ENCODE peak calls at places on chromosome 3, in four cellular contexts. Q is gastrocnemius medialis; Z is breast epithelium; P is activated CD8-positive, alpha-beta T cell treated with anti-CD3 and anti-CD28 coated beads for 36 hours. H is an unnamed sample.
A peak's percentile ranks its signal among the peaks of the same experiment; 100 is the strongest.

GRCh38 chr3:59606638-59607262 is 556.9 kb upstream of the CFAP20DC start:
- DNase-seq in Q (no peak), Z (no peak), P (no peak), H (no peak)

GRCh38 chr3:71146673-71147072 is 436.9 kb downstream of the FOXP1 start:
- DNase-seq in Q (no peak), Z (no peak), P (no peak), H (no peak)

GRCh38 chr3:185959609-185960517 is 22.0 kb upstream of the TRA2B start:
- DNase-seq in Q (peak; percentile 57), Z (no peak), P (peak; percentile 14), H (no peak)

GRCh38 chr3:150227839-150228238 is 180.3 kb upstream of the TSC22D2 start:
- DNase-seq in Q (no peak), Z (no peak), P (peak; percentile 78), H (peak; percentile 9)

GRCh38 chr3:50121416-50122032 is 32.8 kb downstream of the RBM5 start:
- DNase-seq in Q (peak; percentile 66), Z (peak; percentile 64), P (peak; percentile 84), H (peak; percentile 42)

GRCh38 chr3:46399557-46399956 is 7.3 kb downstream of the CCR5AS start:
- DNase-seq in Q (no peak), Z (no peak), P (no peak), H (no peak)

GRCh38 chr3:84987709-84988504 is 29.1 kb downstream of the CADM2 start:
- DNase-seq in Q (no peak), Z (no peak), P (no peak), H (no peak)

GRCh38 chr3:109081746-109082510 is 36.0 kb downstream of the MORC1 start:
- DNase-seq in Q (no peak), Z (no peak), P (peak; percentile 52), H (peak; percentile 59)

GRCh38 chr3:51937014-51937413 is 4.7 kb downstream of the RRP9 start:
- DNase-seq in Q (no peak), Z (no peak), P (no peak), H (no peak)

GRCh38 chr3:100399341-100400071 is 1.4 kb downstream of the TOMM70 start:
- DNase-seq in Q (no peak), Z (no peak), P (no peak), H (no peak)

GRCh38 chr3:124033360-124034015 is 41.6 kb upstream of the ROPN1 start:
- DNase-seq in Q (no peak), Z (no peak), P (no peak), H (peak; percentile 7)

GRCh38 chr3:9915252-9916141 is 1.4 kb upstream of the IL17RC start:
- DNase-seq in Q (peak; percentile 57), Z (peak; percentile 53), P (peak; percentile 32), H (peak; percentile 35)

GRCh38 chr3:184334470-184335158 is 2.8 kb upstream of the FAM131A start:
- DNase-seq in Q (no peak), Z (no peak), P (peak; percentile 78), H (no peak)

GRCh38 chr3:102206506-102207145 is 228.2 kb upstream of the ZPLD1 start:
- DNase-seq in Q (peak; percentile 73), Z (peak; percentile 63), P (no peak), H (no peak)

GRCh38 chr3:66830301-66830700 is 167.8 kb upstream of the KBTBD8 start:
- DNase-seq in Q (no peak), Z (no peak), P (no peak), H (no peak)

GRCh38 chr3:188152660-188153497 is 1.1 kb upstream of the LPP start:
- DNase-seq in Q (peak; percentile 82), Z (peak; percentile 68), P (peak; percentile 35), H (no peak)

GRCh38 chr3:76024640-76025039 is 239.3 kb upstream of the ZNF717 start:
- DNase-seq in Q (no peak), Z (no peak), P (no peak), H (no peak)
- TF ChIP-seq CTCF in Q (no peak), Z (no peak), P (no peak), H (no peak)

GRCh38 chr3:135975536-135975935 is 10.0 kb downstream of the PPP2R3A start:
- DNase-seq in Q (no peak), Z (no peak), P (no peak), H (no peak)
- TF ChIP-seq CTCF in Q (no peak), Z (no peak), P (no peak), H (no peak)

GRCh38 chr3:160945346-160945745 is 159.8 kb downstream of the B3GALNT1 start:
- DNase-seq in Q (no peak), Z (no peak), P (no peak), H (no peak)

GRCh38 chr3:160941885-160942494 is 163.2 kb downstream of the B3GALNT1 start:
- DNase-seq in Q (peak; percentile 53), Z (peak; percentile 62), P (peak; percentile 89), H (peak; percentile 21)
- TF ChIP-seq CTCF in Q (peak; percentile 86), Z (peak; percentile 83), P (peak; percentile 77), H (peak; percentile 65)

GRCh38 chr3:64717872-64718613 is 30.2 kb upstream of the ADAMTS9 start:
- DNase-seq in Q (no peak), Z (no peak), P (no peak), H (no peak)
- TF ChIP-seq CTCF in Q (peak; percentile 11), Z (no peak), P (no peak), H (peak; percentile 35)